ENCODE peak calls at places on chromosome 3, in five cellular contexts. O, U, R, J and K are unnamed samples.

GRCh38 chr3:187567741-187568140 is 102.5 kb downstream of the SST start:
- DNase-seq in U (no peak), O (no peak), R (no peak), J (peak; percentile 51), K (no peak)

GRCh38 chr3:130576571-130577266 is 59.7 kb downstream of the COL6A6 start:
- DNase-seq in U (peak; percentile 46), R (no peak), J (peak; percentile 28), O (no peak), K (no peak)

GRCh38 chr3:25727316-25727715 is 55.9 kb downstream of the NGLY1 start:
- DNase-seq in J (no peak), U (no peak), R (no peak), O (no peak), K (no peak)

GRCh38 chr3:7282988-7283387 is 422.1 kb downstream of the GRM7 start:
- DNase-seq in J (no peak), O (no peak), U (no peak), R (no peak), K (peak; percentile 65)

GRCh38 chr3:18732474-18732873 is 307.3 kb upstream of the SATB1 start:
- DNase-seq in J (peak; percentile 9), U (no peak), R (no peak), O (no peak), K (no peak)

GRCh38 chr3:158668506-158668905 is 3.9 kb downstream of the LXN start:
- DNase-seq in O (no peak), U (no peak), J (peak; percentile 53), R (no peak), K (no peak)

GRCh38 chr3:64462203-64463120 is 225.3 kb downstream of the ADAMTS9 start:
- DNase-seq in R (no peak), O (no peak), J (peak; percentile 92), U (peak; percentile 78), K (no peak)

GRCh38 chr3:185948292-185948691 is 10.5 kb upstream of the TRA2B start:
- DNase-seq in O (no peak), J (no peak), R (no peak), U (no peak), K (no peak)

GRCh38 chr3:111917300-111917699 is 58.2 kb downstream of the PHLDB2 start:
- DNase-seq in U (peak; percentile 77), R (no peak), J (no peak), O (no peak), K (peak; percentile 64)

GRCh38 chr3:176690470-176690869 is 506.8 kb downstream of the TBL1XR1 start:
- DNase-seq in R (no peak), J (no peak), O (no peak), U (no peak), K (peak; percentile 55)

GRCh38 chr3:4825572-4826236 is 153.5 kb upstream of the BHLHE40 start:
- DNase-seq in O (no peak), R (no peak), J (no peak), U (no peak), K (peak; percentile 76)

GRCh38 chr3:25069970-25070369 is 358.1 kb upstream of the RARB start:
- DNase-seq in O (no peak), R (no peak), U (no peak), J (no peak), K (no peak)

GRCh38 chr3:66582721-66583141 is 81.9 kb upstream of the LRIG1 start:
- DNase-seq in R (no peak), J (peak; percentile 37), O (no peak), U (peak; percentile 44), K (no peak)

GRCh38 chr3:50627407-50628051 is 10.6 kb downstream of the MAPKAPK3 start:
- DNase-seq in J (peak; percentile 89), R (no peak), U (peak; percentile 95), O (peak; percentile 66), K (peak; percentile 89)

GRCh38 chr3:56443372-56443771 is 24.9 kb downstream of the ERC2 start:
- DNase-seq in J (no peak), R (no peak), O (no peak), U (no peak), K (no peak)

GRCh38 chr3:41041457-41041856 is 157.8 kb upstream of the CTNNB1 start:
- DNase-seq in R (no peak), J (no peak), U (peak; percentile 9), O (no peak), K (no peak)

GRCh38 chr3:42247576-42248027 is 18.4 kb downstream of the CCK start:
- DNase-seq in J (peak; percentile 60), R (peak; percentile 84), O (peak; percentile 75), U (peak; percentile 58), K (peak; percentile 81)

GRCh38 chr3:5330152-5330810 is 142.8 kb downstream of the EDEM1 start:
- DNase-seq in U (peak; percentile 61), O (no peak), R (no peak), J (peak; percentile 79), K (no peak)

GRCh38 chr3:152574461-152575079 is 260.4 kb upstream of the P2RY1 start:
- DNase-seq in R (no peak), J (peak; percentile 75), O (peak; percentile 47), U (peak; percentile 4), K (no peak)

GRCh38 chr3:64612916-64613526 is 74.8 kb downstream of the ADAMTS9 start:
- DNase-seq in U (no peak), R (no peak), J (no peak), O (no peak), K (peak; percentile 96)

GRCh38 chr3:100399341-100400071 is 1.4 kb downstream of the TOMM70 start:
- DNase-seq in R (no peak), O (no peak), J (no peak), U (no peak), K (no peak)

GRCh38 chr3:40243056-40243455 is 66.5 kb upstream of the EIF1B start:
- DNase-seq in O (no peak), R (no peak), U (no peak), J (no peak), K (no peak)